ENCODE peak calls at places on chromosomes 2 and 18, in eight cellular contexts. O is thoracic aorta, F is K562, C is cardiac fibroblast, W is NB4, Z is GM12865, D is fibroblast of pulmonary artery, K is lower leg skin. A is an unnamed sample.

GRCh38 chr18:10038268-10038667 is 124.5 kb downstream of the VAPA start:
- DNase-seq in O (no peak), F (no peak), C (no peak), W (peak), Z (peak), D (no peak), K (peak), A (no peak)

GRCh38 chr2:214533511-214533910 is 122.7 kb downstream of the VWC2L start:
- DNase-seq in O (no peak), F (no peak), C (no peak), W (no peak), Z (no peak), D (no peak), K (no peak), A (peak)

GRCh38 chr2:220528180-220528579 is 900.8 kb downstream of the SLC4A3 start:
- DNase-seq in O (no peak), F (no peak), C (peak), W (no peak), Z (no peak), D (peak), K (no peak), A (no peak)

GRCh38 chr2:127514485-127514884 is 11.8 kb downstream of the IWS1 start:
- DNase-seq in O (no peak), F (no peak), C (no peak), W (no peak), Z (no peak), D (no peak), K (no peak), A (no peak)

GRCh38 chr2:46643951-46644350 is 164.6 kb downstream of the TMEM247 start:
- DNase-seq in O (no peak), F (no peak), C (no peak), W (no peak), Z (peak), D (no peak), K (no peak), A (peak)

GRCh38 chr2:14567561-14567960 is 65.0 kb upstream of the LRATD1 start:
- DNase-seq in O (no peak), F (no peak), C (no peak), W (no peak), Z (no peak), D (no peak), K (no peak), A (no peak)

GRCh38 chr18:59874166-59874565 is 25.6 kb upstream of the PMAIP1 start:
- DNase-seq in O (no peak), F (no peak), C (peak), W (peak), Z (peak), D (peak), K (no peak), A (peak)

GRCh38 chr2:72136349-72136748 is 11.3 kb downstream of the CYP26B1 start:
- DNase-seq in O (no peak), F (no peak), C (no peak), W (no peak), Z (no peak), D (no peak), K (peak), A (no peak)

GRCh38 chr2:120415728-120416509 is 70.0 kb downstream of the INHBB start:
- DNase-seq in O (no peak), F (no peak), C (no peak), W (no peak), Z (no peak), D (no peak), K (no peak), A (no peak)

GRCh38 chr2:117057021-117057420 is 757.5 kb upstream of the DDX18 start:
- DNase-seq in O (no peak), F (no peak), C (no peak), W (peak), Z (no peak), D (no peak), K (no peak), A (no peak)

GRCh38 chr18:48615566-48616401 is 77.0 kb downstream of the CTIF start:
- DNase-seq in O (no peak), F (peak), C (no peak), W (no peak), Z (no peak), D (no peak), K (no peak), A (no peak)

GRCh38 chr2:46706264-46706983 is 209.2 kb downstream of the MCFD2 start:
- DNase-seq in O (no peak), F (no peak), C (no peak), W (no peak), Z (no peak), D (no peak), K (no peak), A (no peak)

GRCh38 chr18:22223263-22223960 is 54.0 kb downstream of the GATA6 start:
- DNase-seq in O (peak), F (peak), C (peak), W (peak), Z (no peak), D (peak), K (peak), A (peak)

GRCh38 chr18:41972067-41973000 is 17.3 kb downstream of the PIK3C3 start:
- DNase-seq in O (no peak), F (no peak), C (peak), W (peak), Z (no peak), D (no peak), K (no peak), A (peak)

DNA sequence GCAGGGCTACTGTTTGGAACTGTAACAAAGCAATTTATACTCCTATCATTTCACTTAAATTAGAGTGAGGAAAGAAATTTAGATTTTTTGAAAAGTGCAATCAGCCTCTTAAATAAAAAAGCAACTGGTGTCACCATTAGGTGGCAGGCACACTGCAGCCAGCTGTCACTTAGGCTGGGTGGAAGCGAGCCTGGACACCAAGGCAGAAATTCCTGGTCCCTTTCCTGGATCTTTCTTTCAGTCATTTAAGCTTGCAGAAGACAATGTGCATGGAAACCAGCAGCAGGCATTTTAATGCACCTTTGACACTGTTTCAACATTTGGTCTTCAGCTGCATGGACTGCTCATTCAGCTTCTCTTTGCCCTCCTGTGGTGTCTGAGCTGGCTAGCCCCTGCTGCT is 61.0 kb downstream of the AQP4 start:
- DNase-seq in O (no peak), F (no peak), C (no peak), W (peak), Z (peak), D (no peak), K (no peak), A (peak)
- TF ChIP-seq CTCF in O (no peak), F (no peak), C (no peak), W (no peak), Z (peak), D (no peak), K (no peak), A (peak)

GRCh38 chr2:118097657-118098056 is 9.4 kb downstream of the INSIG2 start:
- DNase-seq in O (no peak), F (no peak), C (no peak), W (peak), Z (no peak), D (peak), K (no peak), A (no peak)

GRCh38 chr2:118098307-118098706 is 10.0 kb downstream of the INSIG2 start:
- DNase-seq in O (no peak), F (no peak), C (no peak), W (no peak), Z (no peak), D (no peak), K (no peak), A (no peak)

GRCh38 chr2:118094503-118094902 is 6.2 kb downstream of the INSIG2 start:
- DNase-seq in O (no peak), F (no peak), C (no peak), W (no peak), Z (no peak), D (no peak), K (no peak), A (no peak)

GRCh38 chr2:118091140-118091478 is 2.8 kb downstream of the INSIG2 start:
- DNase-seq in O (no peak), F (no peak), C (no peak), W (no peak), Z (no peak), D (no peak), K (no peak), A (peak)

DNA sequence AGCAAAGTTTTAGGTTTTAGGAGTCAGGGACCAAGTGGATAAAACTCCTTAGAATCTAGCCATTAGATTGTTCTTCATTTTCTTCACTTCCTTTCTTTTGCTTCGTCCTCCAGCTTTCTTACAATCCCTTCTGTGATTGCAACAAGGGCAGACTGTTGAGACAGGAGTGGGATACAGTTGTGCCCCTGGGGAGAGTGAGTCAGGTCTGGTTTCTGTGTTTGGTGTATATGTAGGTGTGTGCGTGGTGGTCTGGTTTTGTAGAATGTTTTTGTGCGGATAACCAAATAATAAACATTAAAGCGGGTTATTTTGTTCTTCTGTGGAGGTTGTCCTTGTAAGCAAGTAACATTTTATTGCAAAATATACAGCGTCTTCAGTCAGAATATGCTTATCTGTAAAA is 7.3 kb downstream of the INSIG2 start:
- DNase-seq in O (no peak), F (no peak), C (no peak), W (peak), Z (no peak), D (peak), K (no peak), A (no peak)
- H3K4me3 ChIP-seq in O (no peak), F (no peak), C (no peak), W (no peak), Z (no peak), D (no peak), K (no peak), A (no peak)

DNA sequence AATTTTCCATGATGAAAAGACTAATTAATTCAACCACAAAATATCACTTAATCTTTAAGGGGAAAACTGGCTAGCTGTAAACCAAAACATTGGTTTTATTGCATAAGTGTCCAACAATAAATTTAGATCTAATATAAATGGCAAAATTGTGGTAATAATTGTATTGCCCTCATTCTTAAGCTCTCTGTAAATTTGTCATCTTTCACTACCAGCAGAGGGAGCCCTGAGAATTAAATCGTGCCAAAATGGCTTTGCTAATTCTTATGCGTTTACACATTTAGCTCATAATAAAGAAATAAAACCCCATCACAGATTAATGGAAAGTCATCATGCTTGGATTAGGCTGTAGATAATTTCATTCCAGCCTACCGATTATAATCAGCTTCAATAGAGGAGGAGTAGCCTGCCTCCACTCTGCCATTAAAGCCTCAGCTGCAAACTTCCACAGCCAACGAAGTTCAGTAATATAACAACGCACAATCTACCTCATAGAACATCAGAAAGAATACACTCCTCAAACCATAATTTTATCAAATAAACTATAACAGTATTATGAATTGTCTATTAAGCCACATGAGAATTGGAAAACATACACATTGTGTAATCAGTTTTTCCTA is 70.0 kb upstream of the ATP5MC3 start:
- DNase-seq in O (no peak), F (peak), C (peak), W (peak), Z (peak), D (peak), K (no peak), A (peak)
- TF ChIP-seq CTCF in O (peak), F (peak), C (peak), W (peak), Z (peak), D (peak), K (no peak), A (peak)

DNA sequence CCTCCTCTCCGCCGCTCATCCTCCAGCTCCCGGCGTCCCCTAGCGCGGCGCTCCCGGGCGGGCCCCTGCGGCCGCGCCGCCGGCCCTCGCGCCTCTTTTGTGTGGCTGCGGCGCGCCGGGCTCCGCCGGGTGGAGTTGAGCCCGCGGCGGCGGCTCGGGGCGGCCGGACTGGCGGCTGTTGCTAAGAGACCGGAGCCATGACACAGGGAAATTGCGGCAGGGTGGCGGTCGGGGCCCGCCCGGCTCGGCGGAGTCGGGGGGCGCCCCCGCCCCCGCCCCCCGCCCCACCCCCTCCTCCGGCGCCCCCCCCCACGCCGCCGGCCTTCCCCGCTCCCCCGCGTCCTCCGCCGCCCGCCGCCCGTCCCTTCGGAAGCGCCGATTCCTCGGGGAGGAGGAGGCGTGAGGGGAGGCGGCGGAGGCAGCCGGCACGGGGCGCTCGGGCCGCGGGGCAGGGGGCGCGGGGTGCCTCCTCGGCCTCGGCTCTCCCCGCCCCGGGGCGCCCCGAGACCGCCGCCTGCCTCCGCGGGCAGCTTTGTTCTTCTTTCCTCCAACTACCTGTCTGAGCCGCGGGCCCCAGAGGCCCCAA is at the start of gene TMEM200C:
- DNase-seq in O (no peak), F (no peak), C (peak), W (no peak), Z (peak), D (no peak), K (no peak), A (no peak)
- H3K4me3 ChIP-seq in O (peak), F (no peak), C (peak), W (no peak), Z (peak), D (no peak), K (peak), A (peak)

DNA sequence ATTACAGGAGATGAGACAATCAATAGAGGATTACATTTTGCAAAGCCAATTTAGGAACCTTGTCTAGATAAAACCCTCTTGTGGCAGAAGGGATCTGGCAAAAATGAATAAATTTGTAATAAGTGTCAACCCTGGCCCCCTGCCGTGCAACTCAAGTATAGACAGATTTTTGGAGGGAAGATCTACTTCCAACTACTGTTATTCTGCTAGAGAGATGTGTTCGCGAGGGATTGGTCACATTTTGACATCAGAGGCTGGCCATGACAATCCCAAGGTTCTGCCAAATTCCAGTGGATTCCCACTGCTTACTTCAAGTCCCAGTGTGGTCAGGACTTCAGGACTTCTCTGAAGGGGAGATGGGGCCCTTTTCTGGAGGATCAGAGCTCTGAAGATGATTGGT is 192.6 kb downstream of the SH3RF3 start:
- DNase-seq in O (no peak), F (no peak), C (peak), W (no peak), Z (no peak), D (peak), K (no peak), A (no peak)
- TF ChIP-seq CTCF in O (peak), F (no peak), C (peak), W (no peak), Z (no peak), D (peak), K (no peak), A (no peak)

GRCh38 chr2:150464270-150464669 is 23.2 kb downstream of the RND3 start:
- DNase-seq in O (no peak), F (no peak), C (no peak), W (no peak), Z (no peak), D (no peak), K (no peak), A (no peak)
- H3K4me3 ChIP-seq in O (no peak), F (no peak), C (no peak), W (no peak), Z (no peak), D (no peak), K (no peak), A (no peak)

A was measured in astrocyte of the cerebellum.